ENCODE peak calls at places on chromosomes 12 and 14, in ten cellular contexts. I is tibial artery; N is endothelial cell of umbilical vein; P is effector memory CD4-positive, alpha-beta T cell; M is uterus; L is hepatocyte; J is transverse colon; O is HCT116; C is ovary; T is sigmoid colon. Y is an unnamed sample. For H3K4me1 and H3K36me3, the result is how much of the 10 kb centered on the place peaks cover.

GRCh38 chr14:100989924-100990323 is 86.4 kb upstream of the RTL1 start:
- DNase-seq in N (no peak), L (no peak), J (no peak), M (no peak), O (no peak), T (no peak), P (no peak), C (no peak), I (no peak), Y (no peak)

GRCh38 chr12:100267603-100268281 is 765 bp downstream of the SCYL2 start:
- DNase-seq in P (no peak), M (no peak), T (no peak), J (no peak), L (peak), C (no peak), O (no peak), I (no peak), N (peak), Y (no peak)

GRCh38 chr12:51199546-51199945 is 18.3 kb downstream of the POU6F1 start:
- DNase-seq in J (no peak), I (no peak), N (no peak), O (no peak), P (no peak), M (no peak), T (no peak), C (no peak), L (no peak), Y (no peak)

GRCh38 chr12:40853221-40853620 is 161.0 kb downstream of the CNTN1 start:
- DNase-seq in I (no peak), O (no peak), C (no peak), P (no peak), M (no peak), L (no peak), T (no peak), J (no peak), N (no peak), Y (no peak)

GRCh38 chr14:55540847-55541773 is 38.9 kb upstream of the KTN1 start:
- DNase-seq in O (no peak), J (no peak), L (no peak), P (no peak), I (no peak), N (peak), C (no peak), T (no peak), M (no peak), Y (no peak)

GRCh38 chr12:12008931-12009611 is 61.7 kb upstream of the BCL2L14 start:
- DNase-seq in T (no peak), O (no peak), C (no peak), M (no peak), L (no peak), P (peak), N (no peak), I (no peak), J (no peak), Y (peak)

GRCh38 chr12:122079532-122080081 is 1.1 kb downstream of the MLXIP start:
- DNase-seq in I (peak), P (no peak), T (peak), C (peak), J (no peak), L (no peak), M (no peak), O (no peak), N (peak), Y (no peak)

GRCh38 chr14:95290769-95291440 is 28.8 kb downstream of the CLMN start:
- DNase-seq in I (peak), N (peak), P (no peak), O (no peak), T (no peak), C (no peak), L (peak), M (peak), J (peak), Y (no peak)

GRCh38 chr14:86532219-86532618 is 1002.3 kb downstream of the FLRT2 start:
- DNase-seq in M (no peak), I (no peak), N (no peak), C (no peak), P (no peak), L (no peak), T (no peak), J (no peak), O (no peak), Y (no peak)

GRCh38 chr12:46627686-46628085 is 198.1 kb downstream of the SLC38A4 start:
- DNase-seq in I (no peak), T (no peak), J (no peak), N (no peak), M (no peak), L (no peak), O (no peak), P (no peak), C (no peak), Y (no peak)

GRCh38 chr14:37583358-37584210 is 11.5 kb downstream of the FOXA1 start:
- DNase-seq in O (no peak), C (no peak), P (no peak), M (no peak), J (peak), N (no peak), L (peak), T (no peak), I (no peak), Y (no peak)

GRCh38 chr14:40280652-40281051 is 848.4 kb upstream of the FBXO33 start:
- DNase-seq in C (no peak), T (no peak), O (no peak), P (no peak), L (no peak), J (no peak), N (no peak), I (no peak), M (no peak), Y (no peak)

GRCh38 chr12:5487971-5488955 is 56.4 kb downstream of the NTF3 start:
- DNase-seq in O (no peak), I (no peak), N (peak), P (no peak), C (no peak), L (no peak), J (no peak), M (no peak), T (no peak), Y (no peak)

GRCh38 chr12:11171953-11172675 is 1.1 kb downstream of the SMIM10L1 start:
- DNase-seq in L (peak), N (no peak), J (no peak), O (no peak), I (no peak), T (no peak), C (no peak), M (no peak), P (no peak), Y (no peak)

GRCh38 chr12:1933342-1933992 is 15.0 kb upstream of the CACNA2D4 start:
- DNase-seq in C (no peak), J (no peak), I (peak), N (no peak), M (peak), T (peak), O (no peak), P (no peak), L (no peak), Y (no peak)

GRCh38 chr12:98955284-98955683 is 310.2 kb downstream of the APAF1 start:
- DNase-seq in C (no peak), N (peak), P (no peak), T (no peak), M (no peak), J (no peak), I (no peak), O (peak), L (peak), Y (peak)

GRCh38 chr14:86777950-86778602 is 1214.9 kb downstream of the GALC start:
- DNase-seq in O (no peak), I (no peak), T (no peak), C (no peak), M (no peak), J (no peak), N (no peak), L (no peak), P (no peak), Y (no peak)

GRCh38 chr12:68119724-68120211 is 39.8 kb downstream of the IFNG start:
- DNase-seq in I (no peak), N (no peak), L (no peak), P (no peak), T (no peak), J (no peak), M (no peak), C (no peak), O (no peak), Y (no peak)

GRCh38 chr14:104550849-104551728 is 28.5 kb upstream of the C14orf180 start:
- DNase-seq in C (no peak), O (no peak), P (no peak), I (no peak), N (no peak), M (no peak), T (peak), L (no peak), J (no peak), Y (no peak)

GRCh38 chr12:44976246-44976645 is 74.7 kb downstream of the DBX2 start:
- DNase-seq in M (no peak), C (no peak), P (no peak), I (no peak), O (no peak), J (no peak), N (no peak), T (no peak), L (no peak), Y (no peak)

GRCh38 chr14:106094654-106095189 is 568.3 kb downstream of the TMEM121 start:
- DNase-seq in T (no peak), P (no peak), I (no peak), L (no peak), C (peak), N (no peak), M (no peak), J (peak), O (no peak), Y (peak)

GRCh38 chr12:5078423-5078822 is 34.7 kb downstream of the KCNA5 start:
- DNase-seq in T (no peak), L (peak), P (no peak), C (no peak), N (no peak), J (no peak), M (no peak), O (no peak), I (peak), Y (no peak)

GRCh38 chr12:5905757-5906156 is 39.3 kb downstream of the ANO2 start:
- DNase-seq in T (no peak), M (no peak), I (no peak), J (no peak), P (no peak), L (no peak), N (no peak), O (no peak), C (no peak), Y (no peak)

GRCh38 chr12:5706247-5706646 is 238.8 kb downstream of the ANO2 start:
- DNase-seq in C (no peak), M (no peak), L (no peak), O (no peak), I (no peak), P (no peak), T (no peak), J (no peak), N (no peak), Y (no peak)

GRCh38 chr12:124177951-124178316 is 117.0 kb upstream of the RFLNA start:
- DNase-seq in P (no peak), C (no peak), O (no peak), L (no peak), I (no peak), T (no peak), J (no peak), N (no peak), M (no peak), Y (no peak)

GRCh38 chr14:74982661-74983060 is 20.1 kb upstream of the EIF2B2 start:
- DNase-seq in J (no peak), L (no peak), T (no peak), I (no peak), M (no peak), N (no peak), C (no peak), P (no peak), O (no peak), Y (no peak)

GRCh38 chr14:74980398-74980745 is 22.3 kb upstream of the EIF2B2 start:
- DNase-seq in J (no peak), I (peak), P (no peak), O (no peak), C (no peak), T (no peak), N (peak), L (no peak), M (no peak), Y (no peak)

GRCh38 chr14:74983343-74983742 is 19.4 kb upstream of the EIF2B2 start:
- DNase-seq in P (no peak), M (no peak), L (no peak), I (no peak), T (no peak), C (no peak), J (no peak), O (no peak), N (peak), Y (no peak)

GRCh38 chr14:74980746-74981661 is 21.7 kb upstream of the EIF2B2 start:
- DNase-seq in P (no peak), I (peak), T (no peak), M (no peak), J (no peak), O (no peak), L (no peak), C (no peak), N (peak), Y (no peak)

GRCh38 chr14:74981833-74982232 is 20.9 kb upstream of the EIF2B2 start:
- DNase-seq in T (no peak), N (no peak), M (no peak), O (no peak), I (peak), P (no peak), J (no peak), L (no peak), C (no peak), Y (no peak)
- H3K4me1 ChIP-seq in T (under half), N (half or more), M (under half), O (under half), I (half or more), P (under half), J (under half), L (under half), C (under half), Y (under half)

DNA sequence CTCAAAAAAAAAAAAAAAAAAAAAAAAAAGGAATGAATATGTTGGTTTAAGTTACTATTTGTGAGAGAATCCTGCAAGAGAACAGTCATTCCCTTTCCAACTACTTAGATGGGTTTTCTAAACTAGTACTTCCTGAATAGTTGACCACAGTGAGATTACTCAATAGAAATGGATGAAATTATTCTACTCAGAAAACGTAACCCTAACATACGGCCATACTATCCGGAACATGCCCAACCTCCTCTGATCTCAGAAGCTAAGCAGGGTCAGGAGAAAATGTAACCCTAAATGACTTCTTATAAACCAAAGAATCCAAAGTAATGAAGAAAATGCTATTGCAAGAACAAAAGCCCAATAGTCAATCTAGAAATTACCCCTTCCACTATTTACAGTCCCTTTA is 4.3 kb downstream of the KANSL2 start:
- DNase-seq in I (no peak), J (no peak), T (no peak), C (no peak), N (no peak), P (no peak), O (no peak), L (no peak), M (no peak), Y (no peak)
- H3K36me3 ChIP-seq in I (under half), J (under half), T (under half), C (under half), N (under half), P (under half), O (under half), L (under half), M (under half), Y (under half)

DNA sequence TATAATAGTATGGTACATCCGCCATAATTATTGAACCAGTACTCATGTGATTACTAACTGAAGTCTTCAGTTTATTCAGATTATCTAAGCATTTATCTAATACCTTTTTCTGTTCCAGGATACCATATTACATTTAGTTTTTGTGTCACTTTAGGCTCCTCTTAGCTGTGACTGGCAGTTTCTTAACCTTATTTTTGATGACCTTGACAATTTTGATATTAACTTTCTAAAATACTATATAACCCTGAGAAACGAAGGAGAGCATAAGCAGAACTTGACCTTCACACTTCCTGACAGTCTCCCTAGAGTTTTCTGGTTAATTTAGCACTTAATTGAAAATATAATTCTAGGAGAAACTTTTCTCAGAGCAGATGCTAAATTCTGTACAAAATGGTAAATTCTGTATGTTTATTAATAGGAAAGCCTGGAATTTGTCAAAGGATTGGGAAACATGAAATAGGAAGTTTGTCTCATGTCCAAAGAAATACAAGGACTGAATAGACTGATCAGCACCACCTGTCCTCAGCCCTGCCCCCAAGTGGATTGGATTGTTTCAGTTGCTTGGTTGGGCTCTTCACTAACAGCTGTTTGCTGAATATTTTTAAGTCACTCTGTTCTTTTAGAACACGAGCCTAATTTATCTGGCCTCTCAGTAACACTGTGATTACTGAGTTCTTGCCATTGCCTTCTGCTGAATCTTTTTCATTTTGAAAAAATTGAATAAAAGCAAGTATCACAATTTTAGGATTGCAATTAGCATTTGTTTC is 6.0 kb downstream of the BICDL1 start:
- DNase-seq in J (no peak), O (no peak), L (no peak), N (no peak), T (no peak), C (no peak), I (no peak), P (no peak), M (no peak), Y (no peak)
- H3K27ac ChIP-seq in J (no peak), O (no peak), L (no peak), N (no peak), T (no peak), C (no peak), I (no peak), P (no peak), M (no peak), Y (no peak)

GRCh38 chr12:48060474-48060873 is 45.4 kb downstream of the SENP1 start:
- DNase-seq in M (no peak), N (no peak), T (no peak), P (no peak), O (no peak), I (no peak), J (no peak), C (no peak), L (no peak), Y (no peak)
- H3K4me1 ChIP-seq in M (under half), N (under half), T (under half), P (under half), O (under half), I (under half), J (under half), C (under half), L (under half), Y (under half)

GRCh38 chr12:57103856-57104255 is 7.3 kb downstream of the STAT6 start:
- DNase-seq in L (no peak), N (no peak), O (no peak), P (no peak), J (no peak), C (no peak), T (no peak), M (no peak), I (no peak), Y (no peak)

GRCh38 chr12:57106021-57106708 is 5.0 kb downstream of the STAT6 start:
- DNase-seq in L (no peak), M (no peak), P (no peak), J (no peak), C (no peak), O (no peak), T (no peak), I (no peak), N (no peak), Y (no peak)

GRCh38 chr12:57105011-57105753 is 6.0 kb downstream of the STAT6 start:
- DNase-seq in I (no peak), T (no peak), L (no peak), M (no peak), N (no peak), O (no peak), C (no peak), P (no peak), J (no peak), Y (no peak)

GRCh38 chr12:57101892-57102695 is 9.1 kb downstream of the STAT6 start:
- DNase-seq in I (no peak), C (no peak), M (no peak), L (peak), N (no peak), O (no peak), P (no peak), J (peak), T (no peak), Y (no peak)

DNA sequence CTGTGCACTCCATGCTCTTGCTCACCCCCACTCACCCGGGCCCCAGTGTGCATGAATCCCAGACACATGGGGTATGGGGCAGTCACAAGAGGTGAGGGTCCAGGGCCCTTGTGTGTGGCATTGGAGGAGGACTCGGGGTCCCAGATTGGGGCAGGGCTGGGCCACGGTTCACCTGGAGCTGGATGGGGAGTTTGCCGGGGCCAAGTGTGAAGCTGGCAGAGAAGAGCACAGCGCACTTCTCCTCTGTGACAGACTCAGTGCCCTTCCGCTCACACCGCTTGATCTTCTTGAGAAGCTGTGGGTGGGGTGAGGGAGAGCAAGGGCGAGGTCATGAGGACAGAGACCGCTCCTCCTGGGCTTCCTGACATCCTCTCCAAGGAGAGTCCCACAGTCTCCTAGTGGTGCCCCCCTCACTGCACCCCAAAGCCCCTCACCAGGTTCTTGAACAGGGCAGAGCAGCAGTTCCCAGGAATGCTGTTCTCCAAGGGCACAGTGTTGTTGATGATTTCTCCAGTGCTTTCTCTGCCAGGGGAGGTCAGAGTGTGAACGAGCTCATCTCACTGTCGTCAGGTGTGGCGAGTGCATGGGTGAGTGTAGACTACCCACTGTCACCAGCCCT is 6.8 kb downstream of the STAT6 start:
- DNase-seq in C (no peak), N (no peak), P (no peak), O (no peak), J (no peak), I (no peak), T (no peak), M (no peak), L (no peak), Y (no peak)
- H3K36me3 ChIP-seq in C (under half), N (under half), P (half or more), O (under half), J (under half), I (half or more), T (under half), M (under half), L (under half), Y (under half)

DNA sequence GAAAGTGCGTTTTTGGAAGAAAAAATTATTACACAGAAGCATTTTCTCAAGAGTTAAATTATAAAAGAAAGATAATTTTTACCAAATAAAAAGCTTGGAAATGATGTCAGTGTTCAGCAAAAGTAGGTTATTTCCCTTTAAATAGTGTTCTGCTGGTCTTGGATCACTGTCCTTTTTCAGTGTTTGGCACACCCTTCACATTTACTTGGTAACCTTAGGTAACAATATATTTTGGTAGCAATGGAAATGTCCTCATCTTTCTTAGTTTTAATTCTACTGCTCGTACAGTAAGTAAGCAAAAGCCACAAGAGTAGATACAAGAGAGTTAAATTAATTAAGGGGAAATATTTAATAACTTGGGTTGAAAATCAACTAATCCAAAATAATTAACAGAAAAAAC is 40.3 kb downstream of the FERMT2 start:
- DNase-seq in C (no peak), T (no peak), M (no peak), O (no peak), L (no peak), I (no peak), P (no peak), N (no peak), J (no peak), Y (no peak)
- H3K27ac ChIP-seq in C (no peak), T (peak), M (peak), O (no peak), L (no peak), I (peak), P (no peak), N (no peak), J (no peak), Y (no peak)